ENCODE peak calls at places on chromosomes 3 and 15, in nine cellular contexts. Z is right lobe of liver; W is CD4-positive, CD25-positive, alpha-beta regulatory T cell; V is K562; Y is right cardiac atrium; E is pancreas; S is heart left ventricle; B is upper lobe of left lung; C is left lung. P is an unnamed sample.
A peak's percentile ranks its signal among the peaks of the same experiment; 100 is the strongest.

GRCh38 chr3:5051772-5052171 is 70.3 kb upstream of the ARL8B start:
- ATAC-seq in Z (no peak), W (no peak), V (no peak), Y (no peak), E (no peak), S (no peak), B (no peak), C (peak; percentile 2), P (no peak)

GRCh38 chr3:96813820-96814580 is 394 bp upstream of the EPHA6 start:
- ATAC-seq in Z (peak; percentile 75), W (no peak), V (no peak), Y (peak; percentile 88), E (peak; percentile 80), S (peak; percentile 82), B (peak; percentile 76), C (peak; percentile 79), P (peak; percentile 77)

GRCh38 chr15:41825572-41826535 is 2.0 kb upstream of the JMJD7 start:
- ATAC-seq in Z (no peak), W (no peak), V (no peak), Y (no peak), E (no peak), S (no peak), B (no peak), C (no peak), P (no peak)

GRCh38 chr3:64988188-64988587 is 300.4 kb upstream of the ADAMTS9 start:
- ATAC-seq in Z (no peak), W (no peak), V (no peak), Y (peak; percentile 54), E (peak; percentile 43), S (peak; percentile 24), B (peak; percentile 30), C (no peak), P (no peak)

GRCh38 chr3:77370413-77370812 is 330.5 kb downstream of the ROBO2 start:
- ATAC-seq in Z (no peak), W (no peak), V (no peak), Y (no peak), E (no peak), S (no peak), B (no peak), C (no peak), P (no peak)

GRCh38 chr3:48015451-48016182 is 599 bp downstream of the MAP4 start:
- ATAC-seq in Z (peak; percentile 41), W (no peak), V (peak; percentile 28), Y (no peak), E (peak; percentile 50), S (no peak), B (no peak), C (peak; percentile 7), P (no peak)

GRCh38 chr3:119362940-119363725 is 69.0 kb downstream of the ARHGAP31 start:
- ATAC-seq in Z (no peak), W (no peak), V (no peak), Y (no peak), E (no peak), S (no peak), B (no peak), C (no peak), P (no peak)

GRCh38 chr3:101813817-101814440 is 34.9 kb downstream of the NXPE3 start:
- ATAC-seq in Z (peak; percentile 52), W (peak; percentile 41), V (no peak), Y (no peak), E (peak; percentile 75), S (no peak), B (no peak), C (peak; percentile 69), P (no peak)

GRCh38 chr3:49701388-49702077 is 12.2 kb downstream of the RNF123 start:
- ATAC-seq in Z (peak; percentile 58), W (no peak), V (peak; percentile 61), Y (no peak), E (no peak), S (no peak), B (no peak), C (no peak), P (no peak)

GRCh38 chr15:70538278-70538677 is 225.1 kb downstream of the UACA start:
- ATAC-seq in Z (no peak), W (no peak), V (no peak), Y (no peak), E (no peak), S (no peak), B (no peak), C (no peak), P (no peak)

GRCh38 chr3:17046623-17047022 is 161.9 kb downstream of the PLCL2 start:
- ATAC-seq in Z (no peak), W (no peak), V (no peak), Y (no peak), E (no peak), S (no peak), B (no peak), C (no peak), P (no peak)
- H3K4me3 ChIP-seq in Z (no peak overlapping the region), W (no peak overlapping the region), V (no peak overlapping the region), Y (no peak overlapping the region), E (no peak overlapping the region), S (no peak overlapping the region), B (no peak overlapping the region), C (no peak overlapping the region), P (no peak overlapping the region)

GRCh38 chr3:79015854-79016253 is 751.9 kb downstream of the ROBO1 start:
- ATAC-seq in Z (no peak), W (no peak), V (no peak), Y (no peak), E (no peak), S (no peak), B (no peak), C (no peak), P (no peak)
- H3K4me3 ChIP-seq in Z (no peak overlapping the region), W (no peak overlapping the region), V (no peak overlapping the region), Y (peak overlapping the region; percentile 41), E (no peak overlapping the region), S (peak overlapping the region; percentile 50), B (no peak overlapping the region), C (peak overlapping the region; percentile 60), P (no peak overlapping the region)

GRCh38 chr3:151084893-151085226 is 604 bp upstream of the MED12L start:
- ATAC-seq in Z (no peak), W (no peak), V (no peak), Y (no peak), E (no peak), S (no peak), B (no peak), C (no peak), P (no peak)
- H3K4me3 ChIP-seq in Z (peak overlapping the region; percentile 46), W (no peak overlapping the region), V (no peak overlapping the region), Y (peak overlapping the region; percentile 93), E (peak overlapping the region; percentile 54), S (peak overlapping the region; percentile 69), B (no peak overlapping the region), C (peak overlapping the region; percentile 63), P (peak overlapping the region; percentile 68)

GRCh38 chr15:99450896-99451358 is 114.9 kb upstream of the MEF2A start:
- ATAC-seq in Z (peak; percentile 19), W (peak; percentile 49), V (peak; percentile 59), Y (peak; percentile 54), E (no peak), S (peak; percentile 25), B (no peak), C (no peak), P (peak; percentile 16)

GRCh38 chr15:99445272-99445850 is 120.4 kb upstream of the MEF2A start:
- ATAC-seq in Z (no peak), W (no peak), V (no peak), Y (no peak), E (no peak), S (no peak), B (no peak), C (no peak), P (no peak)

GRCh38 chr15:99449514-99449913 is 116.3 kb upstream of the MEF2A start:
- ATAC-seq in Z (no peak), W (no peak), V (no peak), Y (no peak), E (no peak), S (no peak), B (no peak), C (no peak), P (no peak)

GRCh38 chr15:99446565-99447496 is 119.0 kb upstream of the MEF2A start:
- ATAC-seq in Z (no peak), W (no peak), V (no peak), Y (no peak), E (peak; percentile 45), S (no peak), B (peak; percentile 23), C (peak; percentile 6), P (no peak)

DNA sequence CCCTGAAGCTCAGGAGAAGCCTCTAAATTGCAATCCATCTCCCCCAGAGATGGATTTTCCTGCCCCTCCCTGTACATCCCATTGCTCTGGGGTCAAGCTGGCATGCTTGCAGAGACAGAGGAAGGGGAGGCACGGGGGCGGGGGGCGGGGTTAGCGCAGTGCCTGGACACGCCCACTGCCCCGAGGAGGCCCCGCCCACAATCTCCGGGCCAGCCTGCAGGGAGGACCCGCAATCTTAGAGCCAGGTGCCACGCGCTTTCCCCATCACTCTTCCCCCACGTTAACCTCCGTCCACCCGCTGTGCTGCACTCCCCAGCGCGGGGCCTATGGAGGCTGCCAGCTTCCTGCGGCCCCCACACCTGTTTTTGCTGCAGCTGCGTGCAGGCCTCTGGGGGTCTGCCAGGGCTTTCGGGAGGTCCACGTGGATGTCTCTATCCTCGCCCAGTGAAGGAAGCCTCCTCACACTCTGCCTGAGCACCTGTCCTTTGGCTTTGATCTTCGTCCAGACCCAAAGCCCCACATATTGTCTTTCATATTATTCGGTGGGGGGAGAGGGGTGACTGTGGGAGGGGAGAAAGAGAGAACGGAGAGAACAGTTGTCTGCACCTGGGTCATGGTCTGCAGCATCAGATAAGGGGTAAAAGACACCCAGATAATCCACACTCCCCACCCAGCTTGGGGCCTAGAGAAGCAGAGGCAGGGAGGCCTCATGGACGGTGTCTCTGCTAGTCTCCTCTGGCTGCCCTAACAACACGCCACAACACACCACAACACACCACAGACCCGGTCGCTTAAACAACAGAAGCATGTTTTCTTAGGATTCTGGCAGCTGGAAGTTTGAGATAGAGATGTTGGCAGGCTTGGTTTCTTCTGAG is 118.0 kb upstream of the MEF2A start:
- ATAC-seq in Z (no peak), W (no peak), V (peak; percentile 81), Y (peak; percentile 39), E (no peak), S (no peak), B (no peak), C (no peak), P (no peak)
- H3K4me3 ChIP-seq in Z (no peak overlapping the region), W (no peak overlapping the region), V (no peak overlapping the region), Y (no peak overlapping the region), E (no peak overlapping the region), S (no peak overlapping the region), B (no peak overlapping the region), C (no peak overlapping the region), P (no peak overlapping the region)

P was measured in gastroesophageal sphincter.